ENCODE peak calls at places on chromosomes 12 and 14, in ten cellular contexts. One of them, this sample, is unnamed.

GRCh38 chr12:29562167-29562776 is 64.8 kb upstream of the OVCH1 start:
- DNase-seq in COR-L47: no peak
- DNase-seq in posterior cingulate gyrus: no peak
- DNase-seq in T-cell: no peak
- DNase-seq in left ventricle myocardium superior: no peak
- DNase-seq in SK-N-DZ: no peak
- DNase-seq in stimulated activated CD8-positive, alpha-beta memory T cell treated with anti-CD3 and anti-CD28 coated beads, Interleukin-7, amount 100 ng/mL, for 48 hours: no peak
- DNase-seq in activated T-cell treated with anti-CD3 and anti-CD28 coated beads, Interleukin-2, amount 50 U/mL, for 48 hours: no peak
- DNase-seq in GDM1: no peak
- DNase-seq in spleen: no peak
- DNase-seq in this sample: no peak

GRCh38 chr12:87676726-87677125 is 352.5 kb downstream of the C12orf50 start:
- DNase-seq in COR-L47: no peak
- DNase-seq in posterior cingulate gyrus: no peak
- DNase-seq in T-cell: no peak
- DNase-seq in left ventricle myocardium superior: no peak
- DNase-seq in SK-N-DZ: no peak
- DNase-seq in stimulated activated CD8-positive, alpha-beta memory T cell treated with anti-CD3 and anti-CD28 coated beads, Interleukin-7, amount 100 ng/mL, for 48 hours: no peak
- DNase-seq in activated T-cell treated with anti-CD3 and anti-CD28 coated beads, Interleukin-2, amount 50 U/mL, for 48 hours: no peak
- DNase-seq in GDM1: no peak
- DNase-seq in spleen: no peak
- DNase-seq in this sample: no peak

GRCh38 chr14:21055473-21056117 is 2.0 kb upstream of the RNASE8 start:
- DNase-seq in COR-L47: no peak
- DNase-seq in posterior cingulate gyrus: no peak
- DNase-seq in T-cell: no peak
- DNase-seq in left ventricle myocardium superior: no peak
- DNase-seq in SK-N-DZ: no peak
- DNase-seq in stimulated activated CD8-positive, alpha-beta memory T cell treated with anti-CD3 and anti-CD28 coated beads, Interleukin-7, amount 100 ng/mL, for 48 hours: no peak
- DNase-seq in activated T-cell treated with anti-CD3 and anti-CD28 coated beads, Interleukin-2, amount 50 U/mL, for 48 hours: no peak
- DNase-seq in GDM1: no peak
- DNase-seq in spleen: no peak
- DNase-seq in this sample: no peak

GRCh38 chr12:131507094-131507493 is 203.8 kb upstream of the SFSWAP start:
- DNase-seq in COR-L47: no peak
- DNase-seq in posterior cingulate gyrus: no peak
- DNase-seq in T-cell: no peak
- DNase-seq in left ventricle myocardium superior: no peak
- DNase-seq in SK-N-DZ: peak
- DNase-seq in stimulated activated CD8-positive, alpha-beta memory T cell treated with anti-CD3 and anti-CD28 coated beads, Interleukin-7, amount 100 ng/mL, for 48 hours: no peak
- DNase-seq in activated T-cell treated with anti-CD3 and anti-CD28 coated beads, Interleukin-2, amount 50 U/mL, for 48 hours: no peak
- DNase-seq in GDM1: no peak
- DNase-seq in spleen: no peak
- DNase-seq in this sample: no peak

GRCh38 chr12:108468149-108468968 is 46.7 kb upstream of the FICD start:
- DNase-seq in COR-L47: no peak
- DNase-seq in posterior cingulate gyrus: no peak
- DNase-seq in T-cell: no peak
- DNase-seq in left ventricle myocardium superior: no peak
- DNase-seq in SK-N-DZ: no peak
- DNase-seq in stimulated activated CD8-positive, alpha-beta memory T cell treated with anti-CD3 and anti-CD28 coated beads, Interleukin-7, amount 100 ng/mL, for 48 hours: no peak
- DNase-seq in activated T-cell treated with anti-CD3 and anti-CD28 coated beads, Interleukin-2, amount 50 U/mL, for 48 hours: no peak
- DNase-seq in GDM1: no peak
- DNase-seq in spleen: no peak
- DNase-seq in this sample: peak

GRCh38 chr12:66269757-66270383 is 32.4 kb upstream of the HELB start:
- DNase-seq in COR-L47: peak
- DNase-seq in posterior cingulate gyrus: no peak
- DNase-seq in T-cell: no peak
- DNase-seq in left ventricle myocardium superior: no peak
- DNase-seq in SK-N-DZ: peak
- DNase-seq in stimulated activated CD8-positive, alpha-beta memory T cell treated with anti-CD3 and anti-CD28 coated beads, Interleukin-7, amount 100 ng/mL, for 48 hours: no peak
- DNase-seq in activated T-cell treated with anti-CD3 and anti-CD28 coated beads, Interleukin-2, amount 50 U/mL, for 48 hours: no peak
- DNase-seq in GDM1: no peak
- DNase-seq in spleen: no peak
- DNase-seq in this sample: peak

GRCh38 chr12:53378705-53379388 is 1.1 kb upstream of the SP1 start:
- DNase-seq in COR-L47: no peak
- DNase-seq in posterior cingulate gyrus: no peak
- DNase-seq in T-cell: no peak
- DNase-seq in left ventricle myocardium superior: no peak
- DNase-seq in SK-N-DZ: no peak
- DNase-seq in stimulated activated CD8-positive, alpha-beta memory T cell treated with anti-CD3 and anti-CD28 coated beads, Interleukin-7, amount 100 ng/mL, for 48 hours: no peak
- DNase-seq in activated T-cell treated with anti-CD3 and anti-CD28 coated beads, Interleukin-2, amount 50 U/mL, for 48 hours: peak
- DNase-seq in GDM1: no peak
- DNase-seq in spleen: no peak
- DNase-seq in this sample: no peak

GRCh38 chr14:53493310-53493709 is 340.2 kb upstream of the DDHD1 start:
- DNase-seq in COR-L47: no peak
- DNase-seq in posterior cingulate gyrus: no peak
- DNase-seq in T-cell: no peak
- DNase-seq in left ventricle myocardium superior: no peak
- DNase-seq in SK-N-DZ: no peak
- DNase-seq in stimulated activated CD8-positive, alpha-beta memory T cell treated with anti-CD3 and anti-CD28 coated beads, Interleukin-7, amount 100 ng/mL, for 48 hours: no peak
- DNase-seq in activated T-cell treated with anti-CD3 and anti-CD28 coated beads, Interleukin-2, amount 50 U/mL, for 48 hours: no peak
- DNase-seq in GDM1: no peak
- DNase-seq in spleen: no peak
- DNase-seq in this sample: no peak

GRCh38 chr12:96195845-96196451 is 1.8 kb downstream of the ELK3 start:
- DNase-seq in COR-L47: no peak
- DNase-seq in posterior cingulate gyrus: no peak
- DNase-seq in T-cell: no peak
- DNase-seq in left ventricle myocardium superior: no peak
- DNase-seq in SK-N-DZ: peak
- DNase-seq in stimulated activated CD8-positive, alpha-beta memory T cell treated with anti-CD3 and anti-CD28 coated beads, Interleukin-7, amount 100 ng/mL, for 48 hours: peak
- DNase-seq in activated T-cell treated with anti-CD3 and anti-CD28 coated beads, Interleukin-2, amount 50 U/mL, for 48 hours: peak
- DNase-seq in GDM1: no peak
- DNase-seq in spleen: peak
- DNase-seq in this sample: peak

GRCh38 chr12:59657266-59657665 is 61.4 kb downstream of the SLC16A7 start:
- DNase-seq in COR-L47: no peak
- DNase-seq in posterior cingulate gyrus: no peak
- DNase-seq in T-cell: no peak
- DNase-seq in left ventricle myocardium superior: no peak
- DNase-seq in SK-N-DZ: no peak
- DNase-seq in stimulated activated CD8-positive, alpha-beta memory T cell treated with anti-CD3 and anti-CD28 coated beads, Interleukin-7, amount 100 ng/mL, for 48 hours: no peak
- DNase-seq in activated T-cell treated with anti-CD3 and anti-CD28 coated beads, Interleukin-2, amount 50 U/mL, for 48 hours: no peak
- DNase-seq in GDM1: no peak
- DNase-seq in spleen: no peak
- DNase-seq in this sample: no peak

GRCh38 chr14:104592785-104593184 is 11.8 kb downstream of the TMEM179 start:
- DNase-seq in COR-L47: no peak
- DNase-seq in posterior cingulate gyrus: no peak
- DNase-seq in T-cell: no peak
- DNase-seq in left ventricle myocardium superior: no peak
- DNase-seq in SK-N-DZ: no peak
- DNase-seq in stimulated activated CD8-positive, alpha-beta memory T cell treated with anti-CD3 and anti-CD28 coated beads, Interleukin-7, amount 100 ng/mL, for 48 hours: no peak
- DNase-seq in activated T-cell treated with anti-CD3 and anti-CD28 coated beads, Interleukin-2, amount 50 U/mL, for 48 hours: no peak
- DNase-seq in GDM1: no peak
- DNase-seq in spleen: no peak
- DNase-seq in this sample: no peak

GRCh38 chr12:21891763-21892217 is 49.4 kb downstream of the ABCC9 start:
- DNase-seq in COR-L47: no peak
- DNase-seq in posterior cingulate gyrus: peak
- DNase-seq in T-cell: no peak
- DNase-seq in left ventricle myocardium superior: peak
- DNase-seq in SK-N-DZ: no peak
- DNase-seq in stimulated activated CD8-positive, alpha-beta memory T cell treated with anti-CD3 and anti-CD28 coated beads, Interleukin-7, amount 100 ng/mL, for 48 hours: no peak
- DNase-seq in activated T-cell treated with anti-CD3 and anti-CD28 coated beads, Interleukin-2, amount 50 U/mL, for 48 hours: no peak
- DNase-seq in GDM1: no peak
- DNase-seq in spleen: no peak
- DNase-seq in this sample: no peak

GRCh38 chr12:11016937-11017336 is 5.5 kb downstream of the TAS2R19 start:
- DNase-seq in COR-L47: no peak
- DNase-seq in posterior cingulate gyrus: no peak
- DNase-seq in T-cell: no peak
- DNase-seq in left ventricle myocardium superior: no peak
- DNase-seq in SK-N-DZ: no peak
- DNase-seq in stimulated activated CD8-positive, alpha-beta memory T cell treated with anti-CD3 and anti-CD28 coated beads, Interleukin-7, amount 100 ng/mL, for 48 hours: no peak
- DNase-seq in activated T-cell treated with anti-CD3 and anti-CD28 coated beads, Interleukin-2, amount 50 U/mL, for 48 hours: no peak
- DNase-seq in GDM1: no peak
- DNase-seq in spleen: no peak
- DNase-seq in this sample: no peak

GRCh38 chr14:70957710-70958109 is 50.5 kb downstream of the PCNX1 start:
- DNase-seq in COR-L47: no peak
- DNase-seq in posterior cingulate gyrus: no peak
- DNase-seq in T-cell: no peak
- DNase-seq in left ventricle myocardium superior: no peak
- DNase-seq in SK-N-DZ: no peak
- DNase-seq in stimulated activated CD8-positive, alpha-beta memory T cell treated with anti-CD3 and anti-CD28 coated beads, Interleukin-7, amount 100 ng/mL, for 48 hours: no peak
- DNase-seq in activated T-cell treated with anti-CD3 and anti-CD28 coated beads, Interleukin-2, amount 50 U/mL, for 48 hours: no peak
- DNase-seq in GDM1: no peak
- DNase-seq in spleen: no peak
- DNase-seq in this sample: no peak

This sample was measured in CD4-positive, alpha-beta memory T cell.